ENCODE peak calls at places on chromosomes 12 and 14, in seven cellular contexts. One of them, this sample, is unnamed.

GRCh38 chr12:67764055-67764454 is 115.5 kb downstream of the DYRK2 start:
- DNase-seq in suprapubic skin: no peak
- DNase-seq in SK-N-SH: no peak
- DNase-seq in transverse colon: no peak
- DNase-seq in esophagus muscularis mucosa: no peak
- DNase-seq in stomach: no peak
- DNase-seq in HepG2: no peak
- DNase-seq in this sample: no peak

GRCh38 chr14:95862243-95862642 is 14.4 kb upstream of the TUNAR start:
- DNase-seq in stomach: no peak
- DNase-seq in esophagus muscularis mucosa: no peak
- DNase-seq in SK-N-SH: no peak
- DNase-seq in HepG2: no peak
- DNase-seq in suprapubic skin: no peak
- DNase-seq in transverse colon: no peak
- DNase-seq in this sample: no peak

GRCh38 chr12:94263011-94263786 is 114.8 kb downstream of the PLXNC1 start:
- DNase-seq in suprapubic skin: peak
- DNase-seq in SK-N-SH: no peak
- DNase-seq in esophagus muscularis mucosa: no peak
- DNase-seq in HepG2: no peak
- DNase-seq in stomach: no peak
- DNase-seq in transverse colon: peak
- DNase-seq in this sample: no peak

GRCh38 chr14:32397871-32398640 is 69.0 kb downstream of the AKAP6 start:
- DNase-seq in stomach: no peak
- DNase-seq in transverse colon: no peak
- DNase-seq in SK-N-SH: no peak
- DNase-seq in esophagus muscularis mucosa: no peak
- DNase-seq in suprapubic skin: no peak
- DNase-seq in HepG2: no peak
- DNase-seq in this sample: no peak

GRCh38 chr12:116880213-116880816 is 926 bp downstream of the HRK start:
- DNase-seq in suprapubic skin: no peak
- DNase-seq in esophagus muscularis mucosa: no peak
- DNase-seq in transverse colon: no peak
- DNase-seq in HepG2: no peak
- DNase-seq in SK-N-SH: peak
- DNase-seq in stomach: no peak
- DNase-seq in this sample: no peak

GRCh38 chr14:80464531-80465149 is 253.3 kb upstream of the DIO2 start:
- DNase-seq in stomach: no peak
- DNase-seq in HepG2: no peak
- DNase-seq in SK-N-SH: no peak
- DNase-seq in esophagus muscularis mucosa: no peak
- DNase-seq in transverse colon: no peak
- DNase-seq in suprapubic skin: no peak
- DNase-seq in this sample: no peak

GRCh38 chr12:111330800-111331752 is 37.8 kb downstream of the PHETA1 start:
- DNase-seq in HepG2: peak
- DNase-seq in suprapubic skin: no peak
- DNase-seq in SK-N-SH: no peak
- DNase-seq in stomach: no peak
- DNase-seq in transverse colon: no peak
- DNase-seq in esophagus muscularis mucosa: no peak
- DNase-seq in this sample: no peak

GRCh38 chr14:76516884-76517283 is 140.9 kb downstream of the ESRRB start:
- DNase-seq in HepG2: no peak
- DNase-seq in transverse colon: no peak
- DNase-seq in stomach: no peak
- DNase-seq in suprapubic skin: no peak
- DNase-seq in SK-N-SH: no peak
- DNase-seq in esophagus muscularis mucosa: no peak
- DNase-seq in this sample: no peak

GRCh38 chr14:95327558-95328374 is 8.1 kb upstream of the CLMN start:
- DNase-seq in HepG2: no peak
- DNase-seq in stomach: no peak
- DNase-seq in esophagus muscularis mucosa: no peak
- DNase-seq in SK-N-SH: no peak
- DNase-seq in suprapubic skin: no peak
- DNase-seq in transverse colon: peak
- DNase-seq in this sample: no peak

GRCh38 chr12:71755146-71755892 is 656 bp downstream of the RAB21 start:
- DNase-seq in SK-N-SH: peak
- DNase-seq in HepG2: peak
- DNase-seq in transverse colon: peak
- DNase-seq in esophagus muscularis mucosa: no peak
- DNase-seq in stomach: peak
- DNase-seq in suprapubic skin: peak
- DNase-seq in this sample: peak

GRCh38 chr14:96748371-96748770 is 48.8 kb upstream of the VRK1 start:
- DNase-seq in esophagus muscularis mucosa: no peak
- DNase-seq in SK-N-SH: no peak
- DNase-seq in suprapubic skin: no peak
- DNase-seq in HepG2: no peak
- DNase-seq in transverse colon: peak
- DNase-seq in stomach: no peak
- DNase-seq in this sample: peak

GRCh38 chr12:52053570-52054209 is 2.4 kb downstream of the NR4A1 start:
- DNase-seq in HepG2: no peak
- DNase-seq in SK-N-SH: no peak
- DNase-seq in transverse colon: peak
- DNase-seq in stomach: peak
- DNase-seq in suprapubic skin: no peak
- DNase-seq in esophagus muscularis mucosa: no peak
- DNase-seq in this sample: peak

GRCh38 chr12:94982456-94982855 is 21.0 kb downstream of the NDUFA12 start:
- DNase-seq in transverse colon: no peak
- DNase-seq in SK-N-SH: no peak
- DNase-seq in HepG2: no peak
- DNase-seq in suprapubic skin: no peak
- DNase-seq in esophagus muscularis mucosa: no peak
- DNase-seq in stomach: no peak
- DNase-seq in this sample: no peak

GRCh38 chr14:71606575-71606974 is 325.7 kb upstream of the RGS6 start:
- DNase-seq in transverse colon: no peak
- DNase-seq in SK-N-SH: no peak
- DNase-seq in suprapubic skin: no peak
- DNase-seq in esophagus muscularis mucosa: no peak
- DNase-seq in stomach: no peak
- DNase-seq in HepG2: no peak
- DNase-seq in this sample: no peak

GRCh38 chr12:130838284-130838950 is 633 bp downstream of the STX2 start:
- DNase-seq in suprapubic skin: peak
- DNase-seq in SK-N-SH: no peak
- DNase-seq in transverse colon: peak
- DNase-seq in HepG2: peak
- DNase-seq in stomach: peak
- DNase-seq in esophagus muscularis mucosa: no peak
- DNase-seq in this sample: peak

GRCh38 chr12:25017336-25017735 is 68.4 kb upstream of the BCAT1 start:
- DNase-seq in SK-N-SH: no peak
- DNase-seq in stomach: no peak
- DNase-seq in HepG2: no peak
- DNase-seq in suprapubic skin: no peak
- DNase-seq in esophagus muscularis mucosa: no peak
- DNase-seq in transverse colon: no peak
- DNase-seq in this sample: no peak

GRCh38 chr14:55731881-55732498 is 152.0 kb downstream of the KTN1 start:
- DNase-seq in esophagus muscularis mucosa: no peak
- DNase-seq in transverse colon: peak
- DNase-seq in stomach: peak
- DNase-seq in suprapubic skin: no peak
- DNase-seq in SK-N-SH: no peak
- DNase-seq in HepG2: peak
- DNase-seq in this sample: peak

GRCh38 chr12:13066459-13066858 is 22.3 kb downstream of the FAM234B start:
- DNase-seq in esophagus muscularis mucosa: no peak
- DNase-seq in stomach: no peak
- DNase-seq in SK-N-SH: no peak
- DNase-seq in HepG2: no peak
- DNase-seq in suprapubic skin: no peak
- DNase-seq in transverse colon: no peak
- DNase-seq in this sample: no peak

GRCh38 chr14:79699206-79699605 is 512.1 kb downstream of the DIO2 start:
- DNase-seq in stomach: no peak
- DNase-seq in HepG2: no peak
- DNase-seq in suprapubic skin: no peak
- DNase-seq in SK-N-SH: no peak
- DNase-seq in esophagus muscularis mucosa: no peak
- DNase-seq in transverse colon: no peak
- DNase-seq in this sample: no peak

GRCh38 chr14:104263671-104264358 is 125.4 kb downstream of the KIF26A start:
- DNase-seq in esophagus muscularis mucosa: no peak
- DNase-seq in transverse colon: no peak
- DNase-seq in suprapubic skin: no peak
- DNase-seq in HepG2: no peak
- DNase-seq in SK-N-SH: no peak
- DNase-seq in stomach: peak
- DNase-seq in this sample: no peak

GRCh38 chr12:114405199-114405448 is 820 bp downstream of the TBX5 start:
- DNase-seq in esophagus muscularis mucosa: no peak
- DNase-seq in HepG2: no peak
- DNase-seq in stomach: no peak
- DNase-seq in suprapubic skin: no peak
- DNase-seq in transverse colon: no peak
- DNase-seq in SK-N-SH: no peak
- DNase-seq in this sample: no peak

GRCh38 chr12:66140726-66141125 is 10.2 kb upstream of the LLPH start:
- DNase-seq in esophagus muscularis mucosa: no peak
- DNase-seq in HepG2: no peak
- DNase-seq in SK-N-SH: no peak
- DNase-seq in stomach: no peak
- DNase-seq in transverse colon: no peak
- DNase-seq in suprapubic skin: no peak
- DNase-seq in this sample: no peak

GRCh38 chr12:32702470-32702869 is 23.4 kb downstream of the DNM1L start:
- DNase-seq in SK-N-SH: peak
- DNase-seq in stomach: no peak
- DNase-seq in esophagus muscularis mucosa: no peak
- DNase-seq in suprapubic skin: no peak
- DNase-seq in transverse colon: no peak
- DNase-seq in HepG2: no peak
- DNase-seq in this sample: no peak

GRCh38 chr12:51377099-51377984 is 13.9 kb downstream of the GALNT6 start:
- DNase-seq in HepG2: no peak
- DNase-seq in stomach: no peak
- DNase-seq in esophagus muscularis mucosa: no peak
- DNase-seq in transverse colon: no peak
- DNase-seq in SK-N-SH: no peak
- DNase-seq in suprapubic skin: no peak
- DNase-seq in this sample: no peak

GRCh38 chr12:118035194-118036041 is 18.9 kb downstream of the RFC5 start:
- DNase-seq in stomach: no peak
- DNase-seq in SK-N-SH: peak
- DNase-seq in transverse colon: peak
- DNase-seq in HepG2: no peak
- DNase-seq in esophagus muscularis mucosa: no peak
- DNase-seq in suprapubic skin: no peak
- DNase-seq in this sample: no peak

DNA sequence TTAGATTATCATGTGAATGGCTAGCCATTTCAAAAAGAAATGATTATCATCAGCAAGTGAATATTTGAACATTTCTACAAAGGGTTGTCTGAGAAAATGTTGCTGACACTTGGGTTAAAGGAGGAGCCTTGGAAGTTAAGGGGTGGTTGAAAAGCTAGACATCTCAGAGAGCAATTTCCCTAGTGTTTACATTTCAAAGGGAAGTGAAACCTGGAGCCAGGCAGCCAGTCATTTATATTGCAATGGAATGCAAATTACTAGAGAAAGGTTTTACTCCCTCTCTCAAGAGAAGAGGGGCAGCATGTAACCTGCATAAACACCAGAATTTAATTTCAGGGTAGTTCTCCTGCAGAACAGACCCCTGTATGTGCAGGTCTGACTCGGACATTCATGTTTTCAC is 279.0 kb downstream of the SLC16A7 start:
- DNase-seq in esophagus muscularis mucosa: no peak
- DNase-seq in stomach: no peak
- DNase-seq in HepG2: no peak
- DNase-seq in SK-N-SH: no peak
- DNase-seq in transverse colon: no peak
- DNase-seq in suprapubic skin: no peak
- DNase-seq in this sample: no peak
- H3K4me3 ChIP-seq in esophagus muscularis mucosa: no peak
- H3K4me3 ChIP-seq in stomach: no peak
- H3K4me3 ChIP-seq in HepG2: no peak
- H3K4me3 ChIP-seq in SK-N-SH: no peak
- H3K4me3 ChIP-seq in transverse colon: no peak
- H3K4me3 ChIP-seq in suprapubic skin: no peak
- H3K4me3 ChIP-seq in this sample: no peak

DNA sequence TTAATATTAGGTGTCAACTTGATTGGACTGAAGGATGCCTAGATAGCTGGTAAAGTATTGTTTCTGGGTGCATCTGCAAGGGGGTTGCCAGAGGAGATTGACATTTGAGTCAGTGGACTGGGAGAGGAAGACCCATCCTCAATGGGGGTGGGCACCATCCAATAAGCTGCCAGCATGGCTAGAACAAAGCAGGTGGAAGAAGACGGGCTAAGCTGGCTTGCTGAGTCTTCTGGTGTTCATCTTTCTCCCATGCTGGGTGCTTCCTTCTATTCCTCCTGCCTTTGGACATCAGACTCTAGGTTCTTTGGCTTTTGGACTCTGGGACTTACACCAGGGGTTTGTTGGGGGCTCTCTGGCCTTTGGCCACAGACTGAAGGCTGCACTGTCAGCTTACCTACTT is 87.4 kb downstream of the SLC38A1 start:
- DNase-seq in stomach: no peak
- DNase-seq in transverse colon: no peak
- DNase-seq in HepG2: no peak
- DNase-seq in SK-N-SH: no peak
- DNase-seq in suprapubic skin: no peak
- DNase-seq in esophagus muscularis mucosa: no peak
- DNase-seq in this sample: no peak
- TF ChIP-seq POLR2AphosphoS5 in stomach: no peak
- TF ChIP-seq POLR2AphosphoS5 in transverse colon: no peak
- TF ChIP-seq POLR2AphosphoS5 in HepG2: no peak
- TF ChIP-seq POLR2AphosphoS5 in SK-N-SH: peak
- TF ChIP-seq POLR2AphosphoS5 in suprapubic skin: no peak
- TF ChIP-seq POLR2AphosphoS5 in esophagus muscularis mucosa: no peak
- TF ChIP-seq POLR2AphosphoS5 in this sample: no peak

DNA sequence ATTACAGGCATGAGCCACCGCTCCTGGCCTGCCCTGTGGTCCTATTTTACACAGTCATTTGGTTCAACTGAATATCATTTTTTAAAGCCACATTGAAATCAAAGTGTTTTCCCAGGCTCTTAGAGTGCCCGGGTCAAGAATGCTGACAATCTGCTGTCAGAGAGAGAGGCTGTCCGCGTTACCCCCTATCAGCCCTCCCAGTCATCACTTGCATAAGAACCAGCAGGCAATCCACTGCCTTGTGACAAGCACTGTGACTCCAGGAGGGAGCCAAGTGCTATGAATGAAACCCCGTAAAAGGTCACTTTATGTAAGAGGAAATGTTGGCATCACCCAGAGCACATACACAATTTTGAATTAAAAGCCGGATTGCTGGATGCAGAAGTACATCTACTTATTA is 13.5 kb downstream of the PHLDA1 start:
- DNase-seq in HepG2: peak
- DNase-seq in transverse colon: no peak
- DNase-seq in SK-N-SH: no peak
- DNase-seq in stomach: no peak
- DNase-seq in suprapubic skin: no peak
- DNase-seq in esophagus muscularis mucosa: no peak
- DNase-seq in this sample: no peak
- TF ChIP-seq EP300 in HepG2: no peak
- TF ChIP-seq EP300 in transverse colon: no peak
- TF ChIP-seq EP300 in SK-N-SH: no peak
- TF ChIP-seq EP300 in stomach: no peak
- TF ChIP-seq EP300 in suprapubic skin: no peak
- TF ChIP-seq EP300 in esophagus muscularis mucosa: no peak
- TF ChIP-seq EP300 in this sample: peak

GRCh38 chr14:61813101-61813596 is 50.9 kb downstream of the SNAPC1 start:
- DNase-seq in SK-N-SH: peak
- DNase-seq in transverse colon: no peak
- DNase-seq in esophagus muscularis mucosa: no peak
- DNase-seq in suprapubic skin: no peak
- DNase-seq in stomach: no peak
- DNase-seq in HepG2: no peak
- DNase-seq in this sample: no peak
- H3K4me3 ChIP-seq in SK-N-SH: peak
- H3K4me3 ChIP-seq in transverse colon: peak
- H3K4me3 ChIP-seq in esophagus muscularis mucosa: peak
- H3K4me3 ChIP-seq in suprapubic skin: peak
- H3K4me3 ChIP-seq in stomach: peak
- H3K4me3 ChIP-seq in HepG2: peak
- H3K4me3 ChIP-seq in this sample: peak